ENCODE peak calls at places on chromosomes 11 and 22, in six cellular contexts. A is HFF-Myc; E is NCI-H69; N is stimulated activated naive CD4-positive, alpha-beta T cell treated with Interleukin-2 at 50 U/mL for 16 hours; K is thoracic aorta; P is CD4-positive, alpha-beta T cell. O is an unnamed sample.

GRCh38 chr11:17371614-17372013 is 16.8 kb downstream of the KCNJ11 start:
- DNase-seq in A (no peak), E (peak), N (no peak), K (no peak), P (no peak), O (no peak)

GRCh38 chr11:125345706-125346561 is 150.1 kb downstream of the FEZ1 start:
- DNase-seq in A (no peak), E (peak), N (no peak), K (peak), P (no peak), O (peak)

GRCh38 chr22:36279219-36279666 is 26.3 kb downstream of the APOL1 start:
- DNase-seq in A (no peak), E (no peak), N (no peak), K (no peak), P (no peak), O (no peak)

GRCh38 chr22:27629908-27630733 is 171.4 kb downstream of the MN1 start:
- DNase-seq in A (no peak), E (no peak), N (no peak), K (no peak), P (no peak), O (no peak)

GRCh38 chr11:121844016-121844415 is 272.0 kb downstream of the BLID start:
- DNase-seq in A (no peak), E (no peak), N (no peak), K (no peak), P (no peak), O (no peak)

GRCh38 chr11:123696183-123696582 is 41.8 kb upstream of the SCN3B start:
- DNase-seq in A (no peak), E (no peak), N (no peak), K (no peak), P (no peak), O (no peak)

GRCh38 chr11:62069374-62069773 is 54.4 kb upstream of the INCENP start:
- DNase-seq in A (no peak), E (no peak), N (no peak), K (no peak), P (no peak), O (no peak)

GRCh38 chr11:36073411-36074203 is 129.7 kb downstream of the LDLRAD3 start:
- DNase-seq in A (peak), E (peak), N (no peak), K (no peak), P (no peak), O (no peak)

GRCh38 chr11:107563702-107564101 is 1.8 kb downstream of the ALKBH8 start:
- DNase-seq in A (peak), E (peak), N (no peak), K (no peak), P (peak), O (no peak)

GRCh38 chr11:104161751-104162450 is 2.0 kb downstream of the PDGFD start:
- DNase-seq in A (no peak), E (no peak), N (no peak), K (no peak), P (no peak), O (no peak)